ENCODE peak calls at places on chromosomes 7 and 10, in nine cellular contexts. O, E, J, A, H, U, Z, N and K are unnamed samples.

GRCh38 chr7:90383422-90383821 is 19.8 kb upstream of the CLDN12 start:
- DNase-seq in O (peak; percentile 18), E (no peak), J (no peak), A (peak; percentile 74), H (no peak), U (peak; percentile 73), Z (no peak), N (no peak), K (peak; percentile 55)

GRCh38 chr7:100801833-100802568 is 25.3 kb downstream of the EPHB4 start:
- DNase-seq in O (peak; percentile 80), E (no peak), J (no peak), A (peak; percentile 99), H (no peak), U (peak; percentile 83), Z (peak; percentile 90), N (no peak), K (peak; percentile 84)

GRCh38 chr10:123648595-123648994 is 17.6 kb upstream of the GPR26 start:
- DNase-seq in O (no peak), E (no peak), J (no peak), A (no peak), H (no peak), U (no peak), Z (no peak), N (no peak), K (no peak)

GRCh38 chr7:157786375-157787274 is 449.8 kb downstream of the DNAJB6 start:
- DNase-seq in O (no peak), E (no peak), J (no peak), A (no peak), H (no peak), U (no peak), Z (no peak), N (no peak), K (no peak)

GRCh38 chr7:26295015-26295414 is 3.4 kb downstream of the SNX10 start:
- DNase-seq in O (no peak), E (no peak), J (no peak), A (no peak), H (no peak), U (no peak), Z (no peak), N (no peak), K (no peak)

GRCh38 chr10:28797904-28798371 is 120.6 kb downstream of the BAMBI start:
- DNase-seq in O (no peak), E (no peak), J (no peak), A (no peak), H (no peak), U (no peak), Z (no peak), N (no peak), K (peak; percentile 14)

GRCh38 chr10:79326361-79327089 is 20.7 kb upstream of the PPIF start:
- DNase-seq in O (no peak), E (no peak), J (no peak), A (no peak), H (no peak), U (no peak), Z (no peak), N (no peak), K (no peak)

GRCh38 chr10:52757777-52758176 is 14.8 kb downstream of the MBL2 start:
- DNase-seq in O (no peak), E (no peak), J (no peak), A (no peak), H (no peak), U (peak; percentile 54), Z (peak; percentile 49), N (no peak), K (no peak)

GRCh38 chr10:31413325-31413724 is 94.3 kb downstream of the ZEB1 start:
- DNase-seq in O (no peak), E (no peak), J (no peak), A (peak; percentile 49), H (no peak), U (no peak), Z (no peak), N (no peak), K (no peak)

GRCh38 chr7:138477081-138477578 is 17.1 kb downstream of the TRIM24 start:
- DNase-seq in O (no peak), E (no peak), J (no peak), A (no peak), H (no peak), U (no peak), Z (no peak), N (no peak), K (no peak)

GRCh38 chr10:25641576-25641975 is 292.5 kb upstream of the MYO3A start:
- DNase-seq in O (no peak), E (no peak), J (no peak), A (no peak), H (no peak), U (no peak), Z (no peak), N (no peak), K (no peak)

GRCh38 chr7:6160191-6160623 is 112.2 kb downstream of the CYTH3 start:
- DNase-seq in O (peak; percentile 5), E (no peak), J (no peak), A (peak; percentile 74), H (no peak), U (peak; percentile 89), Z (peak; percentile 95), N (peak; percentile 88), K (peak; percentile 52)

GRCh38 chr7:72446566-72447462 is 34.7 kb upstream of the CALN1 start:
- DNase-seq in O (no peak), E (no peak), J (peak; percentile 63), A (no peak), H (no peak), U (no peak), Z (no peak), N (no peak), K (no peak)

GRCh38 chr10:103668351-103669242 is 175.1 kb downstream of the NEURL1 start:
- DNase-seq in O (peak; percentile 30), E (no peak), J (no peak), A (peak; percentile 77), H (no peak), U (peak; percentile 94), Z (peak; percentile 89), N (no peak), K (peak; percentile 24)

GRCh38 chr7:3154881-3155494 is 111.3 kb upstream of the CARD11 start:
- DNase-seq in O (no peak), E (peak; percentile 19), J (peak; percentile 68), A (peak; percentile 14), H (peak; percentile 42), U (peak; percentile 56), Z (peak; percentile 53), N (peak; percentile 44), K (peak; percentile 49)

GRCh38 chr10:81876253-81876731 is 1.3 kb downstream of the NRG3 start:
- DNase-seq in O (no peak), E (no peak), J (no peak), A (no peak), H (no peak), U (no peak), Z (peak; percentile 12), N (peak; percentile 46), K (no peak)

GRCh38 chr7:122663733-122664132 is 35.2 kb downstream of the RNF133 start:
- DNase-seq in O (no peak), E (no peak), J (no peak), A (no peak), H (no peak), U (no peak), Z (no peak), N (no peak), K (no peak)

GRCh38 chr7:92621641-92622429 is 31.6 kb upstream of the FAM133B start:
- DNase-seq in O (peak; percentile 7), E (no peak), J (peak; percentile 75), A (peak; percentile 49), H (no peak), U (peak; percentile 45), Z (no peak), N (no peak), K (no peak)